ENCODE peak calls at places on chromosomes 5 and 9, in six cellular contexts. E is activated naive CD4-positive, alpha-beta T cell treated with anti-CD3 and anti-CD28 coated beads for 36 hours; B is HCT116; A is adipocyte; T is central memory CD4-positive, alpha-beta T cell; H is hypothalamus. V is an unnamed sample.

GRCh38 chr5:117713585-117714198 is 1139.1 kb upstream of the SEMA6A start:
- DNase-seq in E (no peak), B (peak; percentile 24), A (peak; percentile 9), T (no peak), H (no peak), V (no peak)

GRCh38 chr5:43231977-43232376 is 40.0 kb downstream of the NIM1K start:
- DNase-seq in E (peak; percentile 67), B (peak; percentile 27), A (no peak), T (no peak), H (no peak), V (no peak)

GRCh38 chr9:28848671-28849070 is 1275.4 kb upstream of the C9orf72 start:
- DNase-seq in E (no peak), B (no peak), A (no peak), T (no peak), H (no peak), V (no peak)

GRCh38 chr5:157564149-157564711 is 11.3 kb downstream of the ADAM19 start:
- DNase-seq in E (no peak), B (no peak), A (no peak), T (no peak), H (no peak), V (peak; percentile 24)

GRCh38 chr5:95858023-95858461 is 35.5 kb upstream of the GLRX start:
- DNase-seq in E (no peak), B (no peak), A (peak; percentile 48), T (no peak), H (no peak), V (peak; percentile 27)

GRCh38 chr5:60801406-60802090 is 42.5 kb downstream of the ELOVL7 start:
- DNase-seq in E (no peak), B (no peak), A (no peak), T (no peak), H (no peak), V (no peak)

GRCh38 chr5:17132444-17133083 is 84.9 kb upstream of the BASP1 start:
- DNase-seq in E (no peak), B (no peak), A (peak; percentile 83), T (no peak), H (no peak), V (peak; percentile 35)

GRCh38 chr9:138067594-138068367 is 190.2 kb downstream of the CACNA1B start:
- DNase-seq in E (no peak), B (no peak), A (no peak), T (no peak), H (no peak), V (no peak)

GRCh38 chr9:15240927-15241326 is 66.1 kb downstream of the TTC39B start:
- DNase-seq in E (no peak), B (no peak), A (no peak), T (no peak), H (no peak), V (no peak)

GRCh38 chr5:172505840-172506638 is 51.7 kb upstream of the SH3PXD2B start:
- DNase-seq in E (no peak), B (no peak), A (no peak), T (no peak), H (no peak), V (no peak)

GRCh38 chr5:128546658-128547281 is 8.7 kb upstream of the FBN2 start:
- DNase-seq in E (no peak), B (no peak), A (no peak), T (no peak), H (no peak), V (no peak)

GRCh38 chr9:76687861-76688374 is 76.3 kb upstream of the PCA3 start:
- DNase-seq in E (no peak), B (peak; percentile 8), A (peak; percentile 71), T (no peak), H (no peak), V (no peak)

GRCh38 chr5:144072518-144072927 is 97.9 kb downstream of the YIPF5 start:
- DNase-seq in E (no peak), B (no peak), A (peak; percentile 75), T (no peak), H (no peak), V (no peak)

GRCh38 chr5:6377582-6378127 is 692 bp downstream of the MED10 start:
- DNase-seq in E (peak; percentile 19), B (no peak), A (no peak), T (peak; percentile 28), H (no peak), V (no peak)